ENCODE peak calls at places on chromosome 4, in ten cellular contexts. Y is BJ; V is endothelial cell; P is progenitor cell of endocrine pancreas; C is kidney; M is NCI-H1092; L is stimulated activated CD8-positive, alpha-beta memory T cell treated with anti-CD3 and anti-CD28 coated beads, Interleukin-7, amount 100 ng/mL, for 1 hour; D is HFFc6; R is GM04504; O is NCI-H2107. J is an unnamed sample.

GRCh38 chr4:4876945-4877661 is 17.6 kb downstream of the MSX1 start:
- DNase-seq in V (no peak), R (no peak), D (no peak), L (no peak), C (no peak), M (no peak), O (no peak), Y (no peak), P (no peak), J (no peak)

GRCh38 chr4:144754562-144755410 is 108.8 kb downstream of the HHIP start:
- DNase-seq in C (no peak), Y (no peak), O (no peak), L (no peak), M (no peak), R (no peak), V (peak), P (no peak), D (peak), J (no peak)

GRCh38 chr4:157582141-157582540 is 361.6 kb downstream of the GRIA2 start:
- DNase-seq in V (no peak), L (no peak), R (no peak), D (no peak), C (no peak), Y (no peak), P (no peak), O (no peak), M (no peak), J (no peak)

GRCh38 chr4:13483142-13484044 is 747 bp downstream of the RAB28 start:
- DNase-seq in O (no peak), Y (peak), R (peak), V (peak), M (peak), L (no peak), P (peak), C (no peak), D (peak), J (peak)

GRCh38 chr4:168621806-168622589 is 125.1 kb downstream of the PALLD start:
- DNase-seq in P (no peak), C (no peak), Y (peak), D (peak), V (no peak), R (no peak), O (no peak), L (no peak), M (no peak), J (no peak)

GRCh38 chr4:18882468-18882867 is 860.9 kb upstream of the LCORL start:
- DNase-seq in L (no peak), D (peak), V (no peak), M (no peak), Y (peak), R (no peak), C (no peak), O (no peak), P (no peak), J (no peak)

GRCh38 chr4:10521386-10521785 is 64.2 kb upstream of the ZNF518B start:
- DNase-seq in V (no peak), P (no peak), R (no peak), Y (no peak), O (no peak), D (no peak), L (no peak), C (no peak), M (peak), J (no peak)

GRCh38 chr4:1171306-1172227 is 816 bp downstream of the SPON2 start:
- DNase-seq in V (no peak), D (no peak), R (no peak), P (no peak), L (no peak), Y (no peak), M (no peak), C (peak), O (no peak), J (peak)

GRCh38 chr4:144450526-144450925 is 195.4 kb upstream of the HHIP start:
- DNase-seq in Y (no peak), D (no peak), V (no peak), O (no peak), L (no peak), M (no peak), C (no peak), P (no peak), R (no peak), J (no peak)

GRCh38 chr4:119135721-119136121 is at the start of gene MYOZ2:
- DNase-seq in V (no peak), O (no peak), M (no peak), L (no peak), D (peak), P (no peak), R (no peak), C (no peak), Y (no peak), J (no peak)

GRCh38 chr4:131388277-131388676 is 1760.8 kb upstream of the PCDH10 start:
- DNase-seq in R (no peak), O (no peak), D (no peak), C (no peak), L (no peak), P (no peak), V (no peak), Y (no peak), M (no peak), J (no peak)

GRCh38 chr4:23333556-23333945 is 556.3 kb downstream of the PPARGC1A start:
- DNase-seq in V (no peak), P (no peak), M (no peak), Y (no peak), O (no peak), D (no peak), C (no peak), L (no peak), R (no peak), J (no peak)

GRCh38 chr4:137892134-137892533 is 350.0 kb downstream of the SLC7A11 start:
- DNase-seq in P (no peak), V (no peak), C (no peak), Y (peak), M (no peak), D (peak), R (no peak), O (no peak), L (no peak), J (no peak)

GRCh38 chr4:12761694-12762093 is 722.4 kb downstream of the RAB28 start:
- DNase-seq in C (no peak), Y (no peak), M (no peak), P (no peak), R (no peak), V (no peak), D (no peak), O (no peak), L (no peak), J (no peak)

GRCh38 chr4:83629945-83630684 is 94.2 kb downstream of the GPAT3 start:
- DNase-seq in M (no peak), L (no peak), P (no peak), Y (no peak), C (no peak), R (no peak), O (no peak), D (peak), V (no peak), J (no peak)

GRCh38 chr4:79338148-79338547 is 12.3 kb upstream of the NAA11 start:
- DNase-seq in V (no peak), O (no peak), D (no peak), R (no peak), P (no peak), Y (no peak), C (no peak), M (no peak), L (no peak), J (no peak)

GRCh38 chr4:120156115-120156718 is 89.6 kb upstream of the MAD2L1 start:
- DNase-seq in O (peak), Y (peak), D (peak), M (peak), L (no peak), R (peak), V (peak), C (no peak), P (peak), J (peak)

GRCh38 chr4:43990968-43991367 is 457.6 kb downstream of the KCTD8 start:
- DNase-seq in L (no peak), M (no peak), R (no peak), V (no peak), O (no peak), P (no peak), C (no peak), Y (no peak), D (no peak), J (no peak)

J was measured in stimulated activated CD4-positive, alpha-beta T cell treated with anti-CD3 and anti-CD28 coated beads, TNF-alpha, amount 100 ng/mL, for 1 hour.